ENCODE peak calls at places on chromosomes 6 and 20, in ten cellular contexts. T is T-helper 2 cell; J is Right ventricle myocardium inferior; U is anterior cingulate cortex; I is NCI-H1417 treated with DMSO at 0.1 percent for 48 hours; Y is activated CD8-positive, alpha-beta memory T cell treated with anti-CD3 and anti-CD28 coated beads for 24 hours; P is activated CD4-positive, alpha-beta T cell treated with anti-CD3 and anti-CD28 coated beads for 1 hour; E is stimulated activated CD4-positive, alpha-beta T cell treated with anti-CD3 and anti-CD28 coated beads, Interleukin-2, amount 100 ng/mL, for 24 hours; C is A549; Q is GM19239. S is an unnamed sample.

GRCh38 chr6:169339731-169340314 is 86.2 kb upstream of the THBS2 start:
- DNase-seq in T (no peak), J (no peak), U (no peak), I (no peak), Y (no peak), P (no peak), E (no peak), C (no peak), Q (no peak), S (no peak)

GRCh38 chr20:23668477-23668951 is 20.3 kb downstream of the CST4 start:
- DNase-seq in T (peak; percentile 30), J (no peak), U (no peak), I (no peak), Y (peak; percentile 64), P (no peak), E (peak; percentile 29), C (peak; percentile 84), Q (peak; percentile 26), S (peak; percentile 19)

GRCh38 chr20:50788045-50788867 is 6.6 kb upstream of the BCAS4 start:
- DNase-seq in T (no peak), J (no peak), U (no peak), I (no peak), Y (no peak), P (no peak), E (no peak), C (peak; percentile 88), Q (no peak), S (no peak)

GRCh38 chr6:136969433-136969832 is 47.3 kb downstream of the SLC35D3 start:
- DNase-seq in T (no peak), J (no peak), U (no peak), I (no peak), Y (no peak), P (no peak), E (no peak), C (no peak), Q (no peak), S (no peak)

GRCh38 chr6:105504660-105505059 is 101.8 kb upstream of the PREP start:
- DNase-seq in T (no peak), J (no peak), U (no peak), I (no peak), Y (no peak), P (no peak), E (no peak), C (no peak), Q (no peak), S (no peak)

GRCh38 chr6:169235286-169235685 is 18.4 kb downstream of the THBS2 start:
- DNase-seq in T (no peak), J (no peak), U (no peak), I (no peak), Y (no peak), P (no peak), E (no peak), C (no peak), Q (no peak), S (no peak)

GRCh38 chr20:56928007-56928406 is 298.9 kb downstream of the TFAP2C start:
- DNase-seq in T (no peak), J (no peak), U (no peak), I (no peak), Y (no peak), P (no peak), E (no peak), C (no peak), Q (no peak), S (no peak)

GRCh38 chr20:49534314-49534713 is 33.6 kb downstream of the PTGIS start:
- DNase-seq in T (peak; percentile 73), J (no peak), U (peak; percentile 25), I (peak; percentile 13), Y (peak; percentile 82), P (no peak), E (peak; percentile 70), C (peak; percentile 80), Q (peak; percentile 57), S (peak; percentile 42)

S was measured in CD4-positive, alpha-beta memory T cell.